ENCODE peak calls at places on chromosomes 5 and 9, in five cellular contexts. L, J, P, T and R are unnamed samples.

GRCh38 chr5:180328296-180329137 is 24.6 kb downstream of the GFPT2 start:
- DNase-seq in T (peak), L (peak), P (peak), J (peak), R (peak)

GRCh38 chr5:148687427-148687826 is 33.1 kb upstream of the HTR4 start:
- DNase-seq in T (no peak), J (no peak), L (no peak), P (no peak), R (no peak)

GRCh38 chr5:141637693-141638419 is 1.1 kb downstream of the RELL2 start:
- DNase-seq in J (peak), P (no peak), L (peak), T (peak), R (peak)

GRCh38 chr9:134372621-134373267 is 46.5 kb downstream of the RXRA start:
- DNase-seq in T (no peak), L (no peak), P (no peak), J (no peak), R (peak)

GRCh38 chr9:105064248-105065118 is 136.5 kb upstream of the ABCA1 start:
- DNase-seq in L (peak), P (peak), J (no peak), T (no peak), R (peak)

GRCh38 chr5:79512692-79513518 is 1.0 kb downstream of the HOMER1 start:
- DNase-seq in J (no peak), L (no peak), T (peak), P (no peak), R (peak)

GRCh38 chr5:141077826-141078225 is 16.6 kb upstream of the PCDHB2 start:
- DNase-seq in J (no peak), T (no peak), L (no peak), P (no peak), R (no peak)

GRCh38 chr5:84436866-84437265 is 52.2 kb upstream of the EDIL3 start:
- DNase-seq in J (no peak), L (no peak), T (no peak), P (no peak), R (no peak)

GRCh38 chr5:1222147-1222546 is 3.0 kb upstream of the SLC6A18 start:
- DNase-seq in T (no peak), P (no peak), J (no peak), L (no peak), R (no peak)

GRCh38 chr5:68659876-68660275 is 433.9 kb upstream of the SLC30A5 start:
- DNase-seq in L (no peak), T (no peak), P (no peak), J (no peak), R (no peak)

GRCh38 chr9:115015018-115015635 is 84.7 kb upstream of the TNFSF8 start:
- DNase-seq in P (no peak), J (no peak), T (no peak), L (no peak), R (peak)